ENCODE peak calls at places on chromosomes 4 and X, in six cellular contexts. I is activated naive CD8-positive, alpha-beta T cell treated with anti-CD3 and anti-CD28 coated beads, Interleukin-2, amount 10 ng/mL, durations not matched to agents 7 days and 5 days; V is NCI-H1092; F is NT2/D1; M is stimulated activated CD4-positive, alpha-beta T cell treated with anti-CD3 and anti-CD28 coated beads, Interleukin-15, amount 100 ng/mL, for 24 hours; B is NCI-H524. A is an unnamed sample.
A peak's percentile ranks its signal among the peaks of the same experiment; 100 is the strongest.

GRCh38 chrX:138411048-138411447 is 300.5 kb downstream of the FGF13 start:
- DNase-seq in I (no peak), V (no peak), F (no peak), M (no peak), B (no peak), A (no peak)

GRCh38 chr4:41362647-41363383 is 106.1 kb downstream of the UCHL1 start:
- DNase-seq in I (no peak), V (no peak), F (peak; percentile 88), M (no peak), B (peak; percentile 80), A (no peak)

GRCh38 chr4:20552004-20552403 is 148.3 kb upstream of the PACRGL start:
- DNase-seq in I (no peak), V (no peak), F (no peak), M (no peak), B (no peak), A (no peak)

GRCh38 chr4:3634281-3635089 is 102.3 kb upstream of the LRPAP1 start:
- DNase-seq in I (no peak), V (no peak), F (no peak), M (no peak), B (no peak), A (no peak)

GRCh38 chr4:128427832-128428366 is 140.3 kb upstream of the PGRMC2 start:
- DNase-seq in I (no peak), V (no peak), F (no peak), M (no peak), B (peak; percentile 36), A (peak; percentile 68)

GRCh38 chr4:74805601-74806000 is 11.3 kb upstream of the BTC start:
- DNase-seq in I (no peak), V (no peak), F (no peak), M (no peak), B (no peak), A (peak; percentile 41)

GRCh38 chrX:30957753-30958152 is 68.7 kb upstream of the TAB3 start:
- DNase-seq in I (no peak), V (no peak), F (no peak), M (no peak), B (no peak), A (peak; percentile 15)

GRCh38 chr4:147060171-147060931 is 114.7 kb upstream of the TTC29 start:
- DNase-seq in I (no peak), V (no peak), F (no peak), M (no peak), B (no peak), A (peak; percentile 84)

GRCh38 chr4:25970691-25971427 is 56.8 kb downstream of the SMIM20 start:
- DNase-seq in I (no peak), V (no peak), F (peak; percentile 56), M (no peak), B (no peak), A (no peak)

GRCh38 chrX:23493941-23494374 is 159.3 kb downstream of the PTCHD1 start:
- DNase-seq in I (no peak), V (no peak), F (no peak), M (peak; percentile 5), B (peak; percentile 5), A (no peak)

GRCh38 chrX:20459410-20460350 is 193.0 kb upstream of the RPS6KA3 start:
- DNase-seq in I (no peak), V (no peak), F (no peak), M (peak; percentile 23), B (no peak), A (no peak)

GRCh38 chr4:147480891-147481576 is at the start of gene EDNRA:
- DNase-seq in I (peak; percentile 26), V (no peak), F (peak; percentile 6), M (peak; percentile 4), B (no peak), A (peak; percentile 17)

GRCh38 chr4:5780831-5781480 is 70.0 kb downstream of the EVC start:
- DNase-seq in I (no peak), V (no peak), F (no peak), M (no peak), B (no peak), A (peak; percentile 79)

GRCh38 chr4:101953949-101954348 is 163.4 kb downstream of the BANK1 start:
- DNase-seq in I (no peak), V (no peak), F (peak; percentile 38), M (no peak), B (no peak), A (peak; percentile 19)

GRCh38 chr4:129926936-129927335 is 831.0 kb downstream of the C4orf33 start:
- DNase-seq in I (no peak), V (no peak), F (no peak), M (no peak), B (no peak), A (peak; percentile 9)

GRCh38 chrX:25555521-25555920 is 539.8 kb upstream of the ARX start:
- DNase-seq in I (no peak), V (no peak), F (no peak), M (no peak), B (no peak), A (no peak)

A was measured in HFFc6.